ENCODE peak calls at places on chromosomes 6 and 20, in six cellular contexts. C is neuronal stem cell, R is mesendoderm, B is IMR-90, D is H9, N is H1. A is an unnamed sample.

GRCh38 chr6:166770216-166771116 is 143.4 kb upstream of the RPS6KA2 start:
- DNase-seq in C (no peak), R (peak), B (peak), D (no peak), N (peak), A (no peak)

GRCh38 chr6:35415065-35415880 is 36.9 kb upstream of the FANCE start:
- DNase-seq in C (peak), R (peak), B (peak), D (peak), N (no peak), A (peak)

GRCh38 chr6:133132092-133132491 is 109.1 kb upstream of the EYA4 start:
- DNase-seq in C (no peak), R (no peak), B (peak), D (no peak), N (no peak), A (no peak)

GRCh38 chr6:56364482-56365313 is 117.3 kb upstream of the COL21A1 start:
- DNase-seq in C (no peak), R (no peak), B (peak), D (no peak), N (no peak), A (peak)

GRCh38 chr6:75368151-75368779 is 83.7 kb upstream of the TMEM30A start:
- DNase-seq in C (peak), R (peak), B (peak), D (peak), N (peak), A (peak)

GRCh38 chr6:3789018-3789895 is 37.7 kb upstream of the PXDC1 start:
- DNase-seq in C (no peak), R (no peak), B (peak), D (no peak), N (no peak), A (peak)

GRCh38 chr6:71248306-71248705 is 40.3 kb upstream of the OGFRL1 start:
- DNase-seq in C (no peak), R (peak), B (peak), D (peak), N (no peak), A (peak)

GRCh38 chr6:150667977-150668716 is 68.5 kb downstream of the PLEKHG1 start:
- DNase-seq in C (peak), R (peak), B (peak), D (no peak), N (no peak), A (peak)

GRCh38 chr20:46592580-46593362 is 42.3 kb upstream of the OCSTAMP start:
- DNase-seq in C (no peak), R (peak), B (no peak), D (peak), N (no peak), A (no peak)

GRCh38 chr6:167396068-167396658 is 71.3 kb downstream of the TTLL2 start:
- DNase-seq in C (no peak), R (no peak), B (no peak), D (no peak), N (no peak), A (no peak)

GRCh38 chr20:50815162-50815989 is 20.5 kb downstream of the BCAS4 start:
- DNase-seq in C (no peak), R (no peak), B (peak), D (no peak), N (no peak), A (peak)

GRCh38 chr20:51153867-51154707 is 131.2 kb upstream of the KCNG1 start:
- DNase-seq in C (no peak), R (no peak), B (no peak), D (no peak), N (no peak), A (no peak)

GRCh38 chr6:23797041-23797440 is 329.0 kb upstream of the NRSN1 start:
- DNase-seq in C (no peak), R (peak), B (no peak), D (no peak), N (no peak), A (no peak)

GRCh38 chr20:19887566-19888268 is 129.4 kb upstream of the NAA20 start:
- DNase-seq in C (no peak), R (no peak), B (no peak), D (no peak), N (no peak), A (no peak)

GRCh38 chr20:57509665-57510237 is 15.2 kb downstream of the CTCFL start:
- DNase-seq in C (no peak), R (peak), B (no peak), D (peak), N (no peak), A (no peak)

GRCh38 chr20:57468523-57469417 is 56.2 kb downstream of the CTCFL start:
- DNase-seq in C (no peak), R (no peak), B (no peak), D (no peak), N (no peak), A (no peak)

GRCh38 chr20:4585104-4585753 is 136.5 kb upstream of the PRND start:
- DNase-seq in C (no peak), R (peak), B (peak), D (no peak), N (no peak), A (peak)

GRCh38 chr6:20708367-20709124 is 174.3 kb downstream of the CDKAL1 start:
- DNase-seq in C (no peak), R (peak), B (peak), D (no peak), N (no peak), A (no peak)

GRCh38 chr6:12150812-12151432 is 138.8 kb downstream of the HIVEP1 start:
- DNase-seq in C (no peak), R (peak), B (no peak), D (peak), N (peak), A (peak)

GRCh38 chr6:46626228-46626909 is 26.2 kb downstream of the CYP39A1 start:
- DNase-seq in C (peak), R (peak), B (peak), D (no peak), N (no peak), A (peak)

GRCh38 chr6:44733868-44734267 is 346.4 kb downstream of the CDC5L start:
- DNase-seq in C (no peak), R (no peak), B (no peak), D (no peak), N (no peak), A (no peak)

GRCh38 chr20:61435823-61436220 is 183.8 kb downstream of the CDH4 start:
- DNase-seq in C (no peak), R (no peak), B (no peak), D (no peak), N (no peak), A (no peak)

GRCh38 chr6:68572525-68572924 is 62.6 kb upstream of the ADGRB3 start:
- DNase-seq in C (no peak), R (peak), B (no peak), D (peak), N (peak), A (peak)

GRCh38 chr6:89067796-89068195 is 12.8 kb upstream of the PNRC1 start:
- DNase-seq in C (no peak), R (no peak), B (no peak), D (no peak), N (no peak), A (no peak)

GRCh38 chr6:93416575-93417420 is 2.6 kb downstream of the EPHA7 start:
- DNase-seq in C (peak), R (peak), B (no peak), D (peak), N (peak), A (peak)

GRCh38 chr20:25496968-25497401 is 88.3 kb downstream of the NINL start:
- DNase-seq in C (no peak), R (no peak), B (peak), D (no peak), N (no peak), A (peak)

GRCh38 chr6:11196511-11197174 is 35.8 kb downstream of the NEDD9 start:
- DNase-seq in C (peak), R (peak), B (peak), D (no peak), N (no peak), A (peak)

GRCh38 chr6:48111575-48111974 is 578 bp upstream of the PTCHD4 start:
- DNase-seq in C (no peak), R (peak), B (peak), D (no peak), N (no peak), A (peak)

DNA sequence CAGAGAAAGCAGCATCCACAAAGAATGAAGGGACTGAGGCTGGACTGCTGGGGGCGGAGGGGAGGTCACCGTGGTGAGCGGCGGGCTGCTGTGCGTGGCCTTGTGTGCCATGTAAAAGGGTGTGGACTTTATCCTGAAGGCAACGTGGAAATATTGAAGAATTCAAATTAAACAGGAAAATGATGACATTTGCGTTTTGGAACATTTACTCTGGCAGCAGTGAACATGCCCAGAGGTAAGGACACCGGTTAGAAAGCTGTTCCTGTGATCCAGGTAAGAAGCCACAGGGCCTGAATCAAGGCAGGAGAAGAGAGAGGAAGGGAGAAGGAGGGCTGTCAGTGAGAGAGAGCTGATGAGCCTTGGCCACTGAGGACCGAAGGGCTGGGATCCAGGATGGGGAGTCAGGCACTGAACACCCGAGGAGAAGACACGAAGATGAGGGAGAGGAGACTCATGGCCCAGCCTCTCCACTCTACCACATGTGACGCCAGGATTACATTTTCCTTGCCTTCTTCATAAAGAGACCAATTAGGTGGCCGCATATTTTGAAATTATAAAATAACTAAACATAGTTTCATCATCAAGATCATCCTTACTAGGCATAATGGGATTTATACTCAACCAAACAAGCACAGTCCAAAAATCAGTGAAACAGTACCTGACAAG is 58.4 kb downstream of the TRAM2 start:
- DNase-seq in C (no peak), R (no peak), B (no peak), D (no peak), N (no peak), A (no peak)
- H2AK5ac ChIP-seq in C (peak), R (peak), B (peak), D (no peak), N (peak), A (peak)

GRCh38 chr6:158244373-158244772 is 67.9 kb upstream of the TULP4 start:
- DNase-seq in C (no peak), R (no peak), B (no peak), D (no peak), N (no peak), A (no peak)

GRCh38 chr6:158237656-158238055 is 69.5 kb downstream of the GTF2H5 start:
- DNase-seq in C (no peak), R (no peak), B (no peak), D (no peak), N (no peak), A (no peak)

DNA sequence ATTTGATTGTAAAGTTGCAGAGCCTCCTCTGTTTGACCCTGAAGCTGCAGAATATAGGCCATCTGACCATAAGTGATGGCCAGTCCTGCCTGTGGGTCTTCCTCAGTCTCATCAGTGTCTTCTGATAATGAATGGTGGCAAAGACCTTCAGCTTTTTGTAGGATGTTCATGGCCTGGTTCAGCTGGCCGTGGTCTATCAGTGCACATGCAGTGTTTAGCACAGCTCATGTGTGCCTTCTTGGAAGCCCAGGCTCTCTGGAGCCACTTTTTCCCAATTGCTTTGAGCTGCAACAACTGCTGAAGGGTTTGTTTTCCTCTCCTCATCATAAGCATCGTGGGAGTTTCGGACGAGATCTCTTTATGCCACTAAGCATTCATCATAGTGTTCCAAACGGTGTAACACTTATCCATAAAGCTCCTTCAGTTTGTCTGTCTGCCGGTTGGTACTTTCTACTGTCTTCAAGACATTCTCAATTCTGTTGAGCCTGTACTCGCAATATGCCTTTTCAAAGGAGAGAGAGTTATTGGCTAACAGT is 70.1 kb upstream of the TULP4 start:
- DNase-seq in C (no peak), R (no peak), B (no peak), D (no peak), N (no peak), A (no peak)
- H3K23ac ChIP-seq in C (no peak), R (no peak), B (peak), D (no peak), N (no peak), A (no peak)

GRCh38 chr6:106099235-106099537 is 13.1 kb downstream of the PRDM1 start:
- DNase-seq in C (no peak), R (no peak), B (no peak), D (no peak), N (no peak), A (peak)
- H4K8ac ChIP-seq in C (no peak), R (no peak), B (peak), D (no peak), N (no peak), A (peak)

DNA sequence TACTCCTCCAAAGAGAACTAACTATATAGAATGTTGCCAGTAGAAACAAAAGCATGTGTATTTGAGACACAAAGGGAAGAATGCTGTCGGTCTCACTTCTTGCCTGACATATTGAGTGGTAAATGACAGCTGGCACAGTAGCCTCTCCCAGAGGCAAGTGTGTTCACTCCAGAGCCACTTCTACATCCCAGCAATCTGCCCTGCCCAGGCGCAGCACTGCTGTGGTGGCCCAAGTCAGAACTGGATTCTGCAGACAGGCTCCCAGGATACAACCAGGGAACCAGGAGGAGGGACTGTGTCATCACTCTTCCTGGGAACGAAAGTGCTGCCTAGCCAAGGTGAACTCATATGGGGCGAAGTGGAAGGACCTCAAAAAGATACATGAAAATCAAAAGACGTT is 103.2 kb upstream of the ARMC2 start:
- DNase-seq in C (no peak), R (no peak), B (no peak), D (no peak), N (no peak), A (no peak)
- H2AK5ac ChIP-seq in C (no peak), R (no peak), B (peak), D (no peak), N (no peak), A (no peak)

GRCh38 chr6:136487746-136488145 is 62.5 kb downstream of the MAP7 start:
- DNase-seq in C (no peak), R (no peak), B (no peak), D (no peak), N (no peak), A (no peak)

GRCh38 chr6:136491674-136492235 is 58.5 kb downstream of the MAP7 start:
- DNase-seq in C (no peak), R (no peak), B (no peak), D (no peak), N (no peak), A (no peak)

GRCh38 chr6:136491251-136491650 is 59.0 kb downstream of the MAP7 start:
- DNase-seq in C (no peak), R (no peak), B (no peak), D (no peak), N (no peak), A (no peak)

GRCh38 chr6:136483906-136484305 is 66.3 kb downstream of the MAP7 start:
- DNase-seq in C (no peak), R (no peak), B (no peak), D (no peak), N (no peak), A (no peak)

GRCh38 chr6:136486357-136486756 is 63.9 kb downstream of the MAP7 start:
- DNase-seq in C (no peak), R (no peak), B (no peak), D (no peak), N (no peak), A (no peak)
- H3K23ac ChIP-seq in C (no peak), R (no peak), B (no peak), D (no peak), N (no peak), A (no peak)

GRCh38 chr6:37102299-37103168 is 67.4 kb upstream of the PIM1 start:
- DNase-seq in C (peak), R (peak), B (peak), D (peak), N (peak), A (peak)
- H4K8ac ChIP-seq in C (no peak), R (no peak), B (peak), D (no peak), N (no peak), A (peak)

A was measured in mesenchymal stem cell.